ENCODE peak calls at places on chromosomes 4 and X, in six cellular contexts. Y is HCT116, A is lower leg skin, F is transverse colon, L is breast epithelium, T is HepG2. H is an unnamed sample.

GRCh38 chr4:150242820-150243458 is 164.7 kb downstream of the DCLK2 start:
- DNase-seq in Y (peak; percentile 12), A (no peak), F (no peak), L (no peak), T (no peak), H (peak; percentile 11)

GRCh38 chrX:40469316-40469715 is 111.5 kb upstream of the ATP6AP2 start:
- DNase-seq in Y (no peak), A (no peak), F (no peak), L (no peak), T (no peak), H (no peak)

GRCh38 chrX:41087219-41087618 is 2.0 kb downstream of the USP9X start:
- DNase-seq in Y (no peak), A (no peak), F (no peak), L (no peak), T (no peak), H (peak; percentile 38)

GRCh38 chrX:2320580-2321327 is 180.0 kb downstream of the DHRSX start:
- DNase-seq in Y (no peak), A (peak; percentile 39), F (no peak), L (peak; percentile 21), T (peak; percentile 97), H (no peak)

GRCh38 chr4:36351082-36351666 is 69.8 kb downstream of the DTHD1 start:
- DNase-seq in Y (peak; percentile 36), A (peak; percentile 42), F (peak; percentile 72), L (peak; percentile 27), T (peak; percentile 19), H (peak; percentile 30)

GRCh38 chr4:61521451-61521850 is 321.3 kb downstream of the ADGRL3 start:
- DNase-seq in Y (no peak), A (no peak), F (no peak), L (no peak), T (no peak), H (no peak)

GRCh38 chrX:123976671-123977316 is 15.3 kb downstream of the STAG2 start:
- DNase-seq in Y (no peak), A (no peak), F (no peak), L (no peak), T (peak; percentile 31), H (peak; percentile 42)

GRCh38 chr4:8403173-8403753 is 37.3 kb downstream of the ACOX3 start:
- DNase-seq in Y (peak; percentile 23), A (peak; percentile 71), F (peak; percentile 75), L (peak; percentile 66), T (peak; percentile 48), H (peak; percentile 42)

GRCh38 chr4:102308032-102308799 is 37.1 kb downstream of the SLC39A8 start:
- DNase-seq in Y (no peak), A (no peak), F (no peak), L (no peak), T (no peak), H (no peak)

GRCh38 chrX:136272325-136272724 is 21.1 kb upstream of the MAP7D3 start:
- DNase-seq in Y (peak; percentile 7), A (no peak), F (no peak), L (no peak), T (no peak), H (no peak)

GRCh38 chr4:153523171-153523757 is 57.1 kb downstream of the TMEM131L start:
- DNase-seq in Y (no peak), A (no peak), F (no peak), L (no peak), T (no peak), H (no peak)

GRCh38 chr4:114807759-114808404 is 209.3 kb downstream of the UGT8 start:
- DNase-seq in Y (peak; percentile 42), A (no peak), F (no peak), L (no peak), T (peak; percentile 42), H (peak; percentile 22)

GRCh38 chrX:151902813-151903591 is 9.7 kb upstream of the MAGEA4 start:
- DNase-seq in Y (peak; percentile 29), A (peak; percentile 33), F (peak; percentile 28), L (peak; percentile 28), T (peak; percentile 2), H (no peak)

GRCh38 chr4:48270516-48270897 is 869 bp upstream of the TEC start:
- DNase-seq in Y (no peak), A (no peak), F (no peak), L (no peak), T (no peak), H (no peak)

GRCh38 chr4:48269861-48270515 is 350 bp upstream of the TEC start:
- DNase-seq in Y (peak; percentile 88), A (peak; percentile 92), F (peak; percentile 97), L (peak; percentile 90), T (peak; percentile 75), H (peak; percentile 95)

GRCh38 chr4:48267574-48267973 is 2.1 kb downstream of the TEC start:
- DNase-seq in Y (no peak), A (no peak), F (no peak), L (no peak), T (no peak), H (no peak)

GRCh38 chr4:48271048-48271452 is 1.4 kb upstream of the TEC start:
- DNase-seq in Y (no peak), A (no peak), F (no peak), L (no peak), T (no peak), H (peak; percentile 67)

DNA sequence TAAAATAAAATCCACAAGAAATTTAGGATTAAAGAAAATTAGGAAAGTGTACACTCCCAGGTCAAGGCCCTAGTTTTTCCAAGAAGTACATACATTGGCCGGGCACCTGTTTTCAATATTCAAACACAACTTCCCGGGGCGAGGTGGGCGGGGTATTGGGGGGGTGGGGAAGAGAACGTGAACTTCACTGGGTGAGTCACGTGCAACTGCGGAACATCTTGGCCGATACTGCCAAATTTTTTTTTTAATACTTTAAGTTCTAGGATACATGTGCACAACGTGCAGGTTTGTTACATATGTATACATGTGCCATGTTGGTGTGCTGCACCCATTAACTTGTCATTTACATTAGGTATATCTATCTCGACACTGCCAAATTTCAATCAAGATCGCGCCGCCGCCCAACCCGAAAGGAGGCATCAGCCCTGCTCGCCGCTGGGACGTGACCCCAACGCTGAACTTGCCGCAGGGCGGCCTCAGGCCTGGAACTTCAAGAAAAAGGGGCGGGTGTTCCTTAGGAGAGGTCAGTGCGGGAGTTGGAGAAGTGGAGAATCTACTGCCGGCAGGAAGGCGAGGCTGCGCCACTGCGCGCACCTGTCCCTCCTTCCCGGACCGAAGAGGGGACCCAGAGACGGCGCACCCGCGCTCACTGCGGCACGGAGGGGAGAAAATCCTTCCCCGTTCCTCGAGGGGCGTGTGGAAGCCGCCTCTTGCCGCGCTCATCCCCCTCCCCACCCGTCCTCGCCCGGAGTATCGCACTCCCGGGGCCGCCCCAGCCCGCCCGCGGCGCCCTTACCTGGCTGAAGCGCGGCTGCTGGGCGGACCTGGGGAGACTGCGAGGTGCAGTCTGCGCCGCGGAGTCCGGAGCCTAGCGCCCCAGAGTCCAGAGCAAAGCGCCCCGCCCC is at the start of gene TEC:
- DNase-seq in Y (peak; percentile 48), A (peak; percentile 51), F (peak; percentile 45), L (peak; percentile 35), T (no peak), H (peak; percentile 86)
- TF ChIP-seq POLR2A in Y (peak; percentile 17), A (no peak), F (peak; percentile 91), L (no peak), T (no peak), H (peak; percentile 68)

GRCh38 chr4:112274959-112275358 is 10.7 kb downstream of the TIFA start:
- DNase-seq in Y (no peak), A (no peak), F (no peak), L (no peak), T (no peak), H (no peak)

GRCh38 chr4:112277220-112277619 is 8.5 kb downstream of the TIFA start:
- DNase-seq in Y (no peak), A (no peak), F (no peak), L (peak; percentile 51), T (no peak), H (no peak)

GRCh38 chr4:112277705-112278448 is 7.8 kb downstream of the TIFA start:
- DNase-seq in Y (no peak), A (no peak), F (no peak), L (no peak), T (no peak), H (no peak)

GRCh38 chr4:112279025-112279881 is 6.5 kb downstream of the TIFA start:
- DNase-seq in Y (no peak), A (no peak), F (no peak), L (no peak), T (peak; percentile 62), H (no peak)

DNA sequence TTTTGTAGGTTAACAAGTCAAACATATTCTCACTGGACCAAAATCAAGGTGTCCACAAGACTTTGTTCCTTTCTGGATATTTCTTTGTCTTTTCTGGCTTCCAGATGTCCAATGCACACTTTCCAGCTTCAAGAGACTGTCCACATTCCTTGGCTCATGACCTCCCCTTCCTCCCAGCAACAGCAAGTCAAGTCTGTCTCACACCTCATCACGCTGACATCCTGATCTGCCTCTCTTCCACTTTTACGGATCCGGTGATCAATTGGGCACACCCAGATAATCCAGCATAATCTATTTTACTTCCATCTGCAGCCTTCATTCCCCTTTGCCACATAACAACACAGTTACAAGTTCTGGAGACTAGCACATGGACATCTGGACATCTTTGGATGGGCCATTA is 9.6 kb downstream of the TIFA start:
- DNase-seq in Y (no peak), A (no peak), F (no peak), L (no peak), T (no peak), H (no peak)
- TF ChIP-seq POLR2A in Y (no peak), A (no peak), F (no peak), L (no peak), T (no peak), H (no peak)

DNA sequence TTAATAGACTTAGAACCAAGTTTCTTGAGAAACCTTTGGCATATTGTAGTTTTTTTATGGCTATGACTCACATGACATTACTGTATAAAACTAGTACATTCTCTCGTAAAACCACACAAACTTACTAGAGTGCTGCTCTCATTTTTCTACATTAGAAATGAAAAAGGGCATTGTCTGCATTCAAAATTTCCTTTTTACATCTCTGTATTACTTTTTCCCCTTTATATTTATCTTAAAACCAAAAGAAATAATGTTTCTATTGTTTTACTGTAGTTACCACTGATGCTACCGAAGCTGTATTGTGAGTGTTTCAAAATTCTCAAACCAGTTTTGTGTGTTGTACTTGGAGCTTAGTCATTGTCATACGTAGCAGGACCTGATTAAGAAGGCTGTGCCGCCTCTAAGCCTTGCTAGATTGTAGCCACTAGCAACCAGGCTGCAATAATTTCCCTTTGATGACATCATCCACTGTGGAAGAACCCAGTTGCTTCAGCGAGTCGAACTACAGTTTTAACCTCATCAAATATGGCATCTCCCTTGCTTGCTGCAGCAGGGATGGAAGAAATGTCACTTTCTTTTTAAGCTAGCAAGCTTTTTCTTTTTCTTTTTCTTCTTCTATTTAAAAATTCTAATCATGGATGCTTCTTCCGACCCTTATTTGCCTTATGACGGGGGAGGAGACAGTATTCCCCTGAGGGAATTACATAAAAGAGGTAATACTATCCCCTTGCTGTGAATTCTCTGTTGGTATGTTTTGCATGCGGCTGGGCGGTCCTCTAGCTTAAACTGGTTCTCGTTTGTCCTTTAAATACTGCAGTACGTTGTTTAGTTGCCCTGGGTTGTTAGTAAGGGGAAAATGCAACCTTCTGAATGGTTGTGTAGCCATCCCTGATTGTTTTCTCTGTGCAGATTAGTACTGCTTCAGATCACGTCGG is 39.6 kb downstream of the CLCN3 start:
- DNase-seq in Y (peak; percentile 99), A (peak; percentile 88), F (peak; percentile 78), L (peak; percentile 82), T (peak; percentile 91), H (peak; percentile 98)
- TF ChIP-seq POLR2A in Y (no peak), A (no peak), F (peak; percentile 77), L (no peak), T (peak; percentile 27), H (peak; percentile 100)

DNA sequence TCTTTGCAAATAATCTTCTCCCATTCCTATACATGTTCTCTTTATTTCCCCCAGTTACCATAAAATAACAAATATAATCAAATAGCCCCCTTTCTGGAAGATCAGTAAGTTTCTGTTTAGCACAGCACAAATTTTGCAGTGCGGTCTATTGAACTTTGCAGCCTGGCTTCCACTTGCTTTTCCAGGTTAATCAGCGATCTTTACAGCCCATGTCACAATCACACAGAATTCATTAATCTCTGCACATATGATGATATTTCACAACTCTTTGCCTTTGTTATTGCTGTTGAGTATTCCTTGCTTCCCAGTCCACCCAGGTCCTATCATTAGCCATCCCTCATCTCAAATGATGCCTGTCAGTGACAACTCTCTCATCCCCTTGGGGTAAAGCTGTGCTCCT is 2358.0 kb downstream of the PCDH7 start:
- DNase-seq in Y (no peak), A (no peak), F (no peak), L (no peak), T (no peak), H (no peak)
- TF ChIP-seq POLR2A in Y (no peak), A (no peak), F (no peak), L (no peak), T (no peak), H (no peak)